ENCODE peak calls at places on chromosomes 7 and 10, in five cellular contexts. One of them, this sample, is unnamed. For H3K4me1, the result is how much of the 10 kb centered on the place peaks cover.

GRCh38 chr7:136245327-136246004 is 268.3 kb upstream of the MTPN start:
- DNase-seq in spleen: no peak
- DNase-seq in CD4-positive, alpha-beta memory T cell: no peak
- DNase-seq in mammary epithelial cell: no peak
- DNase-seq in NT2/D1: no peak
- DNase-seq in this sample: no peak

GRCh38 chr7:114832906-114833595 is 88.8 kb upstream of the MDFIC start:
- DNase-seq in NT2/D1: no peak
- DNase-seq in mammary epithelial cell: no peak
- DNase-seq in CD4-positive, alpha-beta memory T cell: no peak
- DNase-seq in spleen: no peak
- DNase-seq in this sample: no peak

GRCh38 chr10:29948971-29949370 is 110.4 kb downstream of the JCAD start:
- DNase-seq in NT2/D1: no peak
- DNase-seq in mammary epithelial cell: peak
- DNase-seq in CD4-positive, alpha-beta memory T cell: no peak
- DNase-seq in spleen: no peak
- DNase-seq in this sample: no peak

GRCh38 chr10:99431190-99431549 is 746 bp upstream of the GOT1 start:
- DNase-seq in CD4-positive, alpha-beta memory T cell: peak
- DNase-seq in NT2/D1: no peak
- DNase-seq in spleen: peak
- DNase-seq in mammary epithelial cell: peak
- DNase-seq in this sample: peak

GRCh38 chr10:88457680-88458079 is 125.4 kb downstream of the RNLS start:
- DNase-seq in NT2/D1: no peak
- DNase-seq in CD4-positive, alpha-beta memory T cell: no peak
- DNase-seq in spleen: no peak
- DNase-seq in mammary epithelial cell: no peak
- DNase-seq in this sample: no peak

GRCh38 chr10:20768849-20769248 is 128.3 kb downstream of the NEBL start:
- DNase-seq in spleen: no peak
- DNase-seq in CD4-positive, alpha-beta memory T cell: no peak
- DNase-seq in mammary epithelial cell: peak
- DNase-seq in NT2/D1: no peak
- DNase-seq in this sample: no peak

GRCh38 chr10:34817586-34817985 is 2.5 kb upstream of the PARD3 start:
- DNase-seq in spleen: no peak
- DNase-seq in NT2/D1: no peak
- DNase-seq in CD4-positive, alpha-beta memory T cell: no peak
- DNase-seq in mammary epithelial cell: no peak
- DNase-seq in this sample: no peak

GRCh38 chr7:55157347-55158105 is 138.7 kb downstream of the EGFR start:
- DNase-seq in NT2/D1: no peak
- DNase-seq in spleen: peak
- DNase-seq in mammary epithelial cell: no peak
- DNase-seq in CD4-positive, alpha-beta memory T cell: no peak
- DNase-seq in this sample: peak

GRCh38 chr7:44757311-44757710 is 8.7 kb downstream of the ZMIZ2 start:
- DNase-seq in NT2/D1: no peak
- DNase-seq in mammary epithelial cell: no peak
- DNase-seq in CD4-positive, alpha-beta memory T cell: no peak
- DNase-seq in spleen: peak
- DNase-seq in this sample: peak

GRCh38 chr7:33821970-33822369 is 83.4 kb upstream of the BMPER start:
- DNase-seq in NT2/D1: no peak
- DNase-seq in mammary epithelial cell: peak
- DNase-seq in CD4-positive, alpha-beta memory T cell: no peak
- DNase-seq in spleen: no peak
- DNase-seq in this sample: no peak

GRCh38 chr7:107253599-107253998 is 84.8 kb downstream of the HBP1 start:
- DNase-seq in NT2/D1: no peak
- DNase-seq in CD4-positive, alpha-beta memory T cell: no peak
- DNase-seq in mammary epithelial cell: no peak
- DNase-seq in spleen: no peak
- DNase-seq in this sample: peak

GRCh38 chr7:100679129-100679926 is 5.8 kb downstream of the GNB2 start:
- DNase-seq in mammary epithelial cell: no peak
- DNase-seq in CD4-positive, alpha-beta memory T cell: no peak
- DNase-seq in spleen: peak
- DNase-seq in NT2/D1: no peak
- DNase-seq in this sample: peak

GRCh38 chr10:72783290-72783689 is 91.3 kb downstream of the MCU start:
- DNase-seq in NT2/D1: no peak
- DNase-seq in mammary epithelial cell: peak
- DNase-seq in CD4-positive, alpha-beta memory T cell: no peak
- DNase-seq in spleen: no peak
- DNase-seq in this sample: no peak

GRCh38 chr10:69958232-69958902 is 94.3 kb upstream of the MACROH2A2 start:
- DNase-seq in CD4-positive, alpha-beta memory T cell: peak
- DNase-seq in mammary epithelial cell: peak
- DNase-seq in spleen: no peak
- DNase-seq in NT2/D1: peak
- DNase-seq in this sample: no peak

GRCh38 chr10:130099344-130099743 is 11.3 kb downstream of the C10orf143 start:
- DNase-seq in CD4-positive, alpha-beta memory T cell: no peak
- DNase-seq in spleen: no peak
- DNase-seq in NT2/D1: no peak
- DNase-seq in mammary epithelial cell: no peak
- DNase-seq in this sample: no peak

GRCh38 chr7:5429253-5429856 is 5.7 kb upstream of the TNRC18 start:
- DNase-seq in spleen: peak
- DNase-seq in CD4-positive, alpha-beta memory T cell: no peak
- DNase-seq in NT2/D1: no peak
- DNase-seq in mammary epithelial cell: peak
- DNase-seq in this sample: peak

GRCh38 chr7:36044096-36044892 is 108.8 kb upstream of the EEPD1 start:
- DNase-seq in CD4-positive, alpha-beta memory T cell: no peak
- DNase-seq in mammary epithelial cell: no peak
- DNase-seq in spleen: no peak
- DNase-seq in NT2/D1: no peak
- DNase-seq in this sample: no peak

GRCh38 chr10:30111340-30111980 is 52.1 kb upstream of the JCAD start:
- DNase-seq in CD4-positive, alpha-beta memory T cell: no peak
- DNase-seq in NT2/D1: no peak
- DNase-seq in spleen: no peak
- DNase-seq in mammary epithelial cell: no peak
- DNase-seq in this sample: no peak

GRCh38 chr10:14579405-14579804 is 195.3 kb downstream of the FAM107B start:
- DNase-seq in NT2/D1: no peak
- DNase-seq in CD4-positive, alpha-beta memory T cell: no peak
- DNase-seq in mammary epithelial cell: no peak
- DNase-seq in spleen: no peak
- DNase-seq in this sample: no peak

GRCh38 chr7:27138987-27139334 is 4.5 kb downstream of the HOXA5 start:
- DNase-seq in mammary epithelial cell: no peak
- DNase-seq in NT2/D1: no peak
- DNase-seq in CD4-positive, alpha-beta memory T cell: no peak
- DNase-seq in spleen: no peak
- DNase-seq in this sample: no peak

GRCh38 chr7:120920034-120920433 is 30.5 kb upstream of the ING3 start:
- DNase-seq in CD4-positive, alpha-beta memory T cell: no peak
- DNase-seq in NT2/D1: no peak
- DNase-seq in mammary epithelial cell: no peak
- DNase-seq in spleen: no peak
- DNase-seq in this sample: no peak

GRCh38 chr10:5447071-5447470 is 34.7 kb downstream of the NET1 start:
- DNase-seq in CD4-positive, alpha-beta memory T cell: no peak
- DNase-seq in mammary epithelial cell: peak
- DNase-seq in NT2/D1: no peak
- DNase-seq in spleen: no peak
- DNase-seq in this sample: no peak

GRCh38 chr7:139328375-139328774 is 12.8 kb upstream of the FMC1 start:
- DNase-seq in mammary epithelial cell: peak
- DNase-seq in spleen: no peak
- DNase-seq in NT2/D1: no peak
- DNase-seq in CD4-positive, alpha-beta memory T cell: no peak
- DNase-seq in this sample: no peak

GRCh38 chr10:122567056-122567660 is 6.6 kb downstream of the DMBT1 start:
- DNase-seq in CD4-positive, alpha-beta memory T cell: peak
- DNase-seq in NT2/D1: no peak
- DNase-seq in spleen: peak
- DNase-seq in mammary epithelial cell: peak
- DNase-seq in this sample: no peak

GRCh38 chr7:55021053-55021452 is 2.2 kb downstream of the EGFR start:
- DNase-seq in spleen: no peak
- DNase-seq in CD4-positive, alpha-beta memory T cell: no peak
- DNase-seq in NT2/D1: no peak
- DNase-seq in mammary epithelial cell: peak
- DNase-seq in this sample: no peak

GRCh38 chr10:71638577-71639411 is 80.8 kb downstream of the C10orf105 start:
- DNase-seq in NT2/D1: no peak
- DNase-seq in CD4-positive, alpha-beta memory T cell: no peak
- DNase-seq in mammary epithelial cell: no peak
- DNase-seq in spleen: peak
- DNase-seq in this sample: no peak

GRCh38 chr10:79286318-79286951 is 60.8 kb upstream of the PPIF start:
- DNase-seq in spleen: peak
- DNase-seq in NT2/D1: no peak
- DNase-seq in mammary epithelial cell: peak
- DNase-seq in CD4-positive, alpha-beta memory T cell: peak
- DNase-seq in this sample: peak

GRCh38 chr7:37062019-37062418 is 337.7 kb upstream of the AOAH start:
- DNase-seq in CD4-positive, alpha-beta memory T cell: no peak
- DNase-seq in spleen: no peak
- DNase-seq in NT2/D1: no peak
- DNase-seq in mammary epithelial cell: no peak
- DNase-seq in this sample: no peak

GRCh38 chr10:130333185-130333584 is 197.0 kb downstream of the GLRX3 start:
- DNase-seq in spleen: no peak
- DNase-seq in CD4-positive, alpha-beta memory T cell: no peak
- DNase-seq in NT2/D1: no peak
- DNase-seq in mammary epithelial cell: no peak
- DNase-seq in this sample: no peak

GRCh38 chr7:71144963-71145362 is 13.0 kb downstream of the GALNT17 start:
- DNase-seq in CD4-positive, alpha-beta memory T cell: no peak
- DNase-seq in NT2/D1: no peak
- DNase-seq in spleen: no peak
- DNase-seq in mammary epithelial cell: no peak
- DNase-seq in this sample: no peak

GRCh38 chr10:77208857-77209256 is 428.8 kb downstream of the KCNMA1 start:
- DNase-seq in NT2/D1: no peak
- DNase-seq in CD4-positive, alpha-beta memory T cell: no peak
- DNase-seq in spleen: no peak
- DNase-seq in mammary epithelial cell: no peak
- DNase-seq in this sample: no peak
- H3K4me1 ChIP-seq in NT2/D1: under half
- H3K4me1 ChIP-seq in CD4-positive, alpha-beta memory T cell: under half
- H3K4me1 ChIP-seq in spleen: under half
- H3K4me1 ChIP-seq in mammary epithelial cell: under half
- H3K4me1 ChIP-seq in this sample: under half

GRCh38 chr10:11678074-11678793 is 63.9 kb upstream of the ECHDC3 start:
- DNase-seq in CD4-positive, alpha-beta memory T cell: no peak
- DNase-seq in NT2/D1: no peak
- DNase-seq in mammary epithelial cell: peak
- DNase-seq in spleen: peak
- DNase-seq in this sample: no peak

GRCh38 chr10:11680496-11680895 is 61.7 kb upstream of the ECHDC3 start:
- DNase-seq in spleen: peak
- DNase-seq in NT2/D1: no peak
- DNase-seq in mammary epithelial cell: no peak
- DNase-seq in CD4-positive, alpha-beta memory T cell: no peak
- DNase-seq in this sample: no peak

GRCh38 chr10:11673346-11674330 is 62.2 kb upstream of the USP6NL start:
- DNase-seq in spleen: peak
- DNase-seq in NT2/D1: no peak
- DNase-seq in mammary epithelial cell: no peak
- DNase-seq in CD4-positive, alpha-beta memory T cell: no peak
- DNase-seq in this sample: no peak

GRCh38 chr10:11679946-11680345 is 62.2 kb upstream of the ECHDC3 start:
- DNase-seq in mammary epithelial cell: no peak
- DNase-seq in spleen: no peak
- DNase-seq in NT2/D1: no peak
- DNase-seq in CD4-positive, alpha-beta memory T cell: no peak
- DNase-seq in this sample: no peak

DNA sequence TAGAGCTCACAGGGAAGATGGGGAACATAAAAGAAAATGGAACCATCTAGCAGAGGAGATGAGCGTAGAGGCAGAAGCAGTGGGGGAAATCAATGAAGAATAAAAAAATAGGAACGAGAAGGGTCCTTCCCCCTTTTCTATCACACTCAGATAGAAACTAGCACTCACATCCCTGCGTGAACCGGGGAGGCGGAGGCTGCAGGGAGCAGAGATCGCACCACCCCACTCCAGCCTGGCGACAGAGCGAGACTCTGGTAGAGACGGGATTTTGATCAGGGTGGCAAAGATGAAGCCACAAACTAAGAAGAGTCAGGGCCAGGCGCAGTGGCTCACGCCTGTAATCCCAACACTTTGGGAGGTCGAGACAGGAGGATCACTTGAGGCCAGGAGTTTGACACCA is 64.7 kb upstream of the ECHDC3 start:
- DNase-seq in spleen: peak
- DNase-seq in CD4-positive, alpha-beta memory T cell: no peak
- DNase-seq in NT2/D1: no peak
- DNase-seq in mammary epithelial cell: no peak
- DNase-seq in this sample: no peak
- H3K4me3 ChIP-seq in spleen: no peak
- H3K4me3 ChIP-seq in CD4-positive, alpha-beta memory T cell: no peak
- H3K4me3 ChIP-seq in NT2/D1: no peak
- H3K4me3 ChIP-seq in mammary epithelial cell: no peak
- H3K4me3 ChIP-seq in this sample: no peak

GRCh38 chr10:119315128-119316001 is 108.0 kb downstream of the GRK5 start:
- DNase-seq in NT2/D1: peak
- DNase-seq in mammary epithelial cell: peak
- DNase-seq in CD4-positive, alpha-beta memory T cell: peak
- DNase-seq in spleen: no peak
- DNase-seq in this sample: peak
- H3K4me1 ChIP-seq in NT2/D1: under half
- H3K4me1 ChIP-seq in mammary epithelial cell: under half
- H3K4me1 ChIP-seq in CD4-positive, alpha-beta memory T cell: under half
- H3K4me1 ChIP-seq in spleen: half or more
- H3K4me1 ChIP-seq in this sample: half or more

GRCh38 chr7:22443370-22444180 is 56.4 kb downstream of the STEAP1B start:
- DNase-seq in mammary epithelial cell: peak
- DNase-seq in spleen: no peak
- DNase-seq in NT2/D1: no peak
- DNase-seq in CD4-positive, alpha-beta memory T cell: no peak
- DNase-seq in this sample: no peak

GRCh38 chr7:22445871-22446270 is 54.1 kb downstream of the STEAP1B start:
- DNase-seq in mammary epithelial cell: no peak
- DNase-seq in CD4-positive, alpha-beta memory T cell: no peak
- DNase-seq in NT2/D1: no peak
- DNase-seq in spleen: no peak
- DNase-seq in this sample: no peak

GRCh38 chr7:22442887-22443369 is 57.1 kb downstream of the STEAP1B start:
- DNase-seq in NT2/D1: no peak
- DNase-seq in mammary epithelial cell: no peak
- DNase-seq in spleen: no peak
- DNase-seq in CD4-positive, alpha-beta memory T cell: no peak
- DNase-seq in this sample: no peak

GRCh38 chr7:22445140-22445722 is 54.8 kb downstream of the STEAP1B start:
- DNase-seq in mammary epithelial cell: peak
- DNase-seq in CD4-positive, alpha-beta memory T cell: no peak
- DNase-seq in NT2/D1: no peak
- DNase-seq in spleen: peak
- DNase-seq in this sample: peak

GRCh38 chr7:22444181-22444966 is 55.6 kb downstream of the STEAP1B start:
- DNase-seq in CD4-positive, alpha-beta memory T cell: no peak
- DNase-seq in spleen: no peak
- DNase-seq in NT2/D1: no peak
- DNase-seq in mammary epithelial cell: peak
- DNase-seq in this sample: no peak
- H3K4me3 ChIP-seq in CD4-positive, alpha-beta memory T cell: no peak
- H3K4me3 ChIP-seq in spleen: no peak
- H3K4me3 ChIP-seq in NT2/D1: no peak
- H3K4me3 ChIP-seq in mammary epithelial cell: no peak
- H3K4me3 ChIP-seq in this sample: no peak